ENCODE peak calls at places on chromosomes 6 and 20, in four cellular contexts. Z is fibroblast of lung, D is GM23248, M is H1. J is an unnamed sample.

GRCh38 chr6:41002168-41002567 is 36.9 kb downstream of the UNC5CL start:
- DNase-seq in D (no peak), M (no peak), Z (no peak), J (no peak)

GRCh38 chr6:136607932-136608772 is 57.9 kb upstream of the MAP7 start:
- DNase-seq in D (peak; percentile 59), Z (peak; percentile 49), M (no peak), J (peak; percentile 76)

GRCh38 chr20:62430311-62430853 is 3.0 kb upstream of the RBBP8NL start:
- DNase-seq in M (no peak), D (no peak), Z (no peak), J (no peak)

GRCh38 chr6:139655783-139656705 is 281.6 kb upstream of the CITED2 start:
- DNase-seq in Z (no peak), M (no peak), D (no peak), J (peak; percentile 77)

GRCh38 chr20:61399433-61399832 is 147.4 kb downstream of the CDH4 start:
- DNase-seq in D (no peak), M (no peak), Z (no peak), J (no peak)

GRCh38 chr20:56606174-56606945 is 22.7 kb upstream of the TFAP2C start:
- DNase-seq in D (no peak), Z (no peak), M (no peak), J (peak; percentile 99)

GRCh38 chr6:109507490-109508072 is 24.6 kb upstream of the ZBTB24 start:
- DNase-seq in D (no peak), M (no peak), Z (no peak), J (no peak)

GRCh38 chr6:111730835-111731234 is 125.2 kb upstream of the TRAF3IP2 start:
- DNase-seq in M (no peak), D (no peak), Z (peak; percentile 18), J (no peak)

GRCh38 chr6:35776364-35777215 is at the start of gene CLPSL2:
- DNase-seq in M (no peak), D (peak; percentile 37), Z (no peak), J (peak; percentile 40)

GRCh38 chr20:34037121-34037520 is 43.4 kb downstream of the RALY start:
- DNase-seq in D (peak; percentile 46), Z (no peak), M (no peak), J (no peak)

GRCh38 chr6:47671777-47672176 is 26.6 kb upstream of the ADGRF4 start:
- DNase-seq in D (no peak), Z (no peak), M (no peak), J (no peak)

GRCh38 chr20:51350941-51351631 is 191.4 kb downstream of the NFATC2 start:
- DNase-seq in D (peak; percentile 88), M (no peak), Z (peak; percentile 93), J (peak; percentile 97)

GRCh38 chr20:51354769-51355319 is 187.7 kb downstream of the NFATC2 start:
- DNase-seq in M (no peak), D (peak; percentile 82), Z (peak; percentile 83), J (peak; percentile 98)

GRCh38 chr20:51352790-51353189 is 189.7 kb downstream of the NFATC2 start:
- DNase-seq in Z (no peak), M (no peak), D (no peak), J (no peak)

GRCh38 chr20:51356871-51357270 is 185.6 kb downstream of the NFATC2 start:
- DNase-seq in D (no peak), Z (no peak), M (no peak), J (no peak)

DNA sequence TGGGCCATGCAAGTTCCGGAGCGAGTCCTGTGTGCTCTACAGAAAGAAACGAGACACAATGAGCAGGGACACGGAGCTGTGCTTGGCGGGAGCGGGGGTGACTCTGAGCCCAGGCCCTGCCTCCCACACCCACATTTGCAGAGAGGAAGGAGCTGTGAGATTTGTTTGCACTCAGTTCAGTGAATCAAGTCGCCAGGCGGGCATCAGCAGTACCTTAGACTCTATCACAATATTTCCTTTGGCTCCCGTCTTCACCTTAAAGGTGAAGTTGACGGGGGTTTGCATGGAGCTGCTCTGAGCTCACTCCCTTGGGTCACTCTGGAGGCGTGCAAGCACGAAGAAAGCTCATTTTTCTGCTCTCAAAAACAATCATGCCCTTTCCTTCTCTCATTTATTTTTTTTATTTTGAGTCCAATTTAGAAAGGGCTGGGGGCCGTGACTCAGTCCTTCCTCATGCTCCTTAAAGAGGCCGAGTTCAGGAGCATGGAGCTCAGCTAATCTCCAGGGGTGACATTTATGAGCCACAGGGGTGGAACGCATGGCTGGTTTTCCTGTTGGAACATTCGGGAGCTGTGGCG is 188.2 kb downstream of the NFATC2 start:
- DNase-seq in Z (peak; percentile 88), D (peak; percentile 76), M (no peak), J (peak; percentile 78)
- H3K4me1 ChIP-seq in Z (peaks cover 9% of the 10 kb centered on the region), D (peaks cover 30% of the 10 kb centered on the region), M (no peaks in the 10 kb centered on the region), J (peaks cover 67% of the 10 kb centered on the region)

DNA sequence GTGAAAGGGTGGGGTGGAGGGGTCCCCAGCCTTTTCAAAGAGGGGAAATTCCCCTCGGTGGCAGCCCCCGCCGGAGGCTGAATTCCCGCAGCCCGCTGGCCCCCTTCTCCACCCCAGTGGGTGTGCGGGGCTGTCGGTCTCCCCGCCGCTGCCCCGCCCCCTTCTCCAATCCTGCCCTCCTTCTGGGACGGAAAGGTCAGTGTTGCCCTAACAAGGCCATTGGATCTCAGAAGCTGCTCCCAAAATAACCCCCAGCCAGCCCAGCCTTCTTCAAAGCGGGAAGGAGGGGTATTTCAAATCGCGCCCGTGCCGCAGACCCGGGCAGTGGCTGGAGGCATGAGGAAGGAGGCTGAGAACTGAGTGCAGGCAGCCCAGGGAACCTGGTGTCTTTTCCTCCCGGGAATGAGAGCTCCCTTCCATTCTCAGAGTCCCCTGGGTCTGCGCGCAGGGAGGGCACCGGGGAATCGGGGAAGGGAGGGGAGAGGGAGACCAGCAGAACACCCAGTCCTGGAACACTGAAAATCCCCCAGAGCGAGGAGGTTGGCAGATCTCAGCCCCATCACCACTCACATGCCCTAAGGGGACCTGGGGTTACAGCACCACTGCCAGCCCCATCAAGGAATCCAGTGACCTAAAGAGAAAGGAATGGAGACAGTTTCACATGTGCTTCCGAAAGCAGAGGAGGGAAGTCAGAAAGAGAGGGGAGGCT is at the start of gene JPH2:
- DNase-seq in D (peak; percentile 89), Z (peak; percentile 79), M (no peak), J (peak; percentile 91)
- TF ChIP-seq EZH2 in D (no peak), Z (no peak), M (no peak), J (no peak)

DNA sequence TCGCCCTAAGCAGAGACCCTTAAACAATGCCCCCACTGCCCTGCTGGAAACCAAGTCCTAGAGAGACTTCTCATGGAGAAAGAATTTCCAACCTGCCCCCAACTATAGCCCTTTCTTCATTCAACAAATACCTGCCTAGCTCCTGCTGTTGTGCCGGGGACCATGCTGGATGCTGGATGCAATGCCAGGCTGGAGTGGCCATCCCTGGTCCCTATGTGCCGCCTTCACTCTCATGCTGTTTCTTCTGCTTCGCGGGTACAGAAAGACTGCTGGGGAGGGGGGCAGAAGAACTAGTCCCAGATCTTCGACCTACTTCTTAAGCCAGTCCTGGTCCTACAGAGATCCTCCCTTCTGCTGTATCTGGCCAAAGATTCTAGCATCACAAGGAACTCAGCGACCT is 3.4 kb downstream of the MDGA1 start:
- DNase-seq in M (no peak), Z (no peak), D (no peak), J (no peak)
- H3K4me1 ChIP-seq in M (peaks cover 2% of the 10 kb centered on the region), Z (peaks cover 12% of the 10 kb centered on the region), D (peaks cover 17% of the 10 kb centered on the region), J (peaks cover 14% of the 10 kb centered on the region)

DNA sequence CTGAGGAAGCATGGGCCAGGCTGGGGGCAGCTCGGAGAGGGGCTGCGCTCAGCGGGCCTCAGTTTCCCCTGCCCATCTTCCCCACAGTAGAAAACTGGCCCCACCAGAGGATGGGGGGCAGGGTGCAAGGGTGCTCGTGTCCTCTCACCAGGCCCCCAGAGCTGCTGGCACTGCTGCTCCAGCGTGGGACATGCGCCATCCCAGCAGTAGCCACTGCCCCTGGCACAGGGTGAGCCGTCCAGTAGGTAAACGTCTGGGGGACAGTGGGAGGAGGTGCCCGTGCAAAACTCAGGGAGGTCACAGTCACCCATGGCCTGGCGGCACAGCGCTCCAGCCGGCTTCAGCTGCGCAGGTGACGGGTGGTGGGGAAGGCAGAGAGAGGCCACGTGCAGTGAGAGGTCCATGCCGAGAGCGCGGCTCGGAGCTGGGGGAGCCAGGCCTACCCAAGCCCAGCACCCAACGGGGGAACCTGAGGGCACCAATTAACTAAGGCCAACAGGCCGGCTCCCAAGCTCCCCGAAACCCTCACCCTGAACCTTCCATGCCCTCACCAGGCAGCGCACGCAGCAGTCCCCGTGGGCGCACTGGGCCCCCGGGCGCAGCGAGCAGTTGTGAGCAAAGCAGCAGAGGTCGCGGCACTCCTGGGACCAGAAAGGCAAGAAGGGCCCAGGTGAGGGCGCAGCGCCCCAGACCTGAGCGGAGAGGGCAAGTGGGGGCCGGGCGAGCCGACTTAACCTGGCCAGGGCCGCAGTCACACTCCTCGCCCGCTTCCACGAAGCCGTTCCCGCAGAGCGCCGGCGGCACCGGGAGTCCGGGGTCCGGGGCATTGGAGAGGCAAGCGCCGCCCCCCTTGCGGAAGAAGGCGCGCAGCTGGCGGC is 9.0 kb upstream of the GFRA4 start:
- DNase-seq in M (no peak), Z (no peak), D (no peak), J (no peak)
- TF ChIP-seq EZH2 in M (no peak), Z (no peak), D (no peak), J (peak; percentile 43)

DNA sequence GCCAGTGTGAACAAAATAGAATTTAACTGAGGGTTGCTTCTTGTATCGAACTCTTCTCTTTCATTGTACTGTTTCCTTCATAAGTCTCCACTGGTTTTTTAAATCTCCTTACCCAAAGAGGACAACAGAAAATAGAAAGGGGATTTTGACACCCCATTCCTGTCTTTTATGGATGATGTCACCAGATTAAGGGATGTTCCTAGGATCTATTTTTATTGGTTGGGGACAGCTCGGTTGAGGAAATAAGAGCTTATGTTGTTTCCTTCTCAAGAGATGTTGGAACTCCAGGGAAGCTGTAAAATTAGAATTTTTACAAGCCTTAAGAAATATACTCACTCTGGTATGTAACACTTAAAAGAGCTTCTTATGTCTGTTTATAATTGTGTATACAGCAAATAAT is 171.5 kb downstream of the PHF3 start:
- DNase-seq in D (no peak), Z (no peak), M (no peak), J (no peak)
- H3K4me1 ChIP-seq in D (peaks cover 48% of the 10 kb centered on the region), Z (peaks cover 18% of the 10 kb centered on the region), M (peaks cover 3% of the 10 kb centered on the region), J (peaks cover 51% of the 10 kb centered on the region)

GRCh38 chr6:43368517-43369160 is 808 bp downstream of the ZNF318 start:
- DNase-seq in D (peak; percentile 82), Z (peak; percentile 40), M (no peak), J (peak; percentile 39)
- TF ChIP-seq EZH2 in D (no peak), Z (no peak), M (no peak), J (no peak)

GRCh38 chr20:49635171-49635570 is 67.2 kb upstream of the PTGIS start:
- DNase-seq in Z (no peak), D (no peak), M (no peak), J (no peak)

GRCh38 chr20:49633023-49633422 is 65.1 kb upstream of the PTGIS start:
- DNase-seq in Z (no peak), D (no peak), M (no peak), J (no peak)

GRCh38 chr20:49631856-49632418 is 64.0 kb upstream of the PTGIS start:
- DNase-seq in M (no peak), D (no peak), Z (no peak), J (no peak)

GRCh38 chr20:49634116-49634515 is 66.2 kb upstream of the PTGIS start:
- DNase-seq in D (no peak), Z (no peak), M (no peak), J (no peak)

GRCh38 chr20:49633643-49634042 is 65.7 kb upstream of the PTGIS start:
- DNase-seq in D (no peak), M (no peak), Z (no peak), J (no peak)
- H3K4me1 ChIP-seq in D (no peaks in the 10 kb centered on the region), M (peaks cover 7% of the 10 kb centered on the region), Z (no peaks in the 10 kb centered on the region), J (no peaks in the 10 kb centered on the region)

J was measured in PC-3.